ENCODE peak calls at places on chromosomes 13 and 19, in six cellular contexts. V, O, R, Y, M and E are unnamed samples.

GRCh38 chr19:3210347-3211017 is 14.0 kb upstream of the CELF5 start:
- DNase-seq in V (peak), O (no peak), R (peak), Y (no peak), M (peak), E (peak)

GRCh38 chr19:37763488-37763887 is 15.9 kb downstream of the ZNF573 start:
- DNase-seq in V (no peak), O (no peak), R (no peak), Y (no peak), M (no peak), E (no peak)

GRCh38 chr13:100826441-100826840 is 151.8 kb upstream of the TMTC4 start:
- DNase-seq in V (no peak), O (no peak), R (no peak), Y (no peak), M (no peak), E (no peak)

GRCh38 chr13:89900104-89900760 is 1447.3 kb upstream of the MIR17HG start:
- DNase-seq in V (no peak), O (no peak), R (no peak), Y (no peak), M (no peak), E (no peak)

GRCh38 chr13:26246154-26246553 is 7.8 kb upstream of the CDK8 start:
- DNase-seq in V (no peak), O (no peak), R (no peak), Y (no peak), M (no peak), E (no peak)

GRCh38 chr13:90485441-90485840 is 862.0 kb upstream of the MIR17HG start:
- DNase-seq in V (peak), O (no peak), R (no peak), Y (no peak), M (no peak), E (no peak)

GRCh38 chr13:52845766-52846566 is 2.5 kb downstream of the PCDH8 start:
- DNase-seq in V (no peak), O (peak), R (peak), Y (peak), M (peak), E (peak)

GRCh38 chr13:73025212-73026012 is 33.4 kb upstream of the KLF5 start:
- DNase-seq in V (no peak), O (no peak), R (no peak), Y (no peak), M (no peak), E (no peak)

GRCh38 chr19:1172353-1173159 is 1.5 kb downstream of the SBNO2 start:
- DNase-seq in V (no peak), O (no peak), R (no peak), Y (peak), M (peak), E (no peak)

GRCh38 chr13:40386586-40386985 is 279.9 kb downstream of the FOXO1 start:
- DNase-seq in V (no peak), O (no peak), R (no peak), Y (no peak), M (no peak), E (no peak)

GRCh38 chr19:46988614-46989230 is 30.9 kb upstream of the NPAS1 start:
- DNase-seq in V (no peak), O (no peak), R (no peak), Y (no peak), M (no peak), E (no peak)

GRCh38 chr19:5115771-5116202 is 146.9 kb downstream of the KDM4B start:
- DNase-seq in V (no peak), O (no peak), R (no peak), Y (no peak), M (no peak), E (no peak)

GRCh38 chr13:72004975-72005374 is 138.0 kb upstream of the DACH1 start:
- DNase-seq in V (peak), O (no peak), R (no peak), Y (no peak), M (no peak), E (no peak)

GRCh38 chr19:48703316-48703715 is 7.5 kb downstream of the FUT2 start:
- DNase-seq in V (no peak), O (no peak), R (no peak), Y (no peak), M (no peak), E (no peak)

GRCh38 chr19:48708471-48708870 is 11.1 kb downstream of the MAMSTR start:
- DNase-seq in V (no peak), O (no peak), R (no peak), Y (no peak), M (no peak), E (no peak)

GRCh38 chr19:48698046-48698445 is 2.3 kb downstream of the FUT2 start:
- DNase-seq in V (peak), O (no peak), R (no peak), Y (no peak), M (no peak), E (no peak)

GRCh38 chr19:48702701-48703100 is 6.9 kb downstream of the FUT2 start:
- DNase-seq in V (no peak), O (no peak), R (no peak), Y (no peak), M (no peak), E (no peak)
- TF ChIP-seq CTCF in V (no peak), O (no peak), R (no peak), Y (no peak), M (no peak), E (no peak)

GRCh38 chr13:106376411-106377112 is 158.9 kb downstream of the EFNB2 start:
- DNase-seq in V (peak), O (no peak), R (no peak), Y (no peak), M (no peak), E (no peak)
- TF ChIP-seq CTCF in V (peak), O (no peak), R (no peak), Y (no peak), M (no peak), E (no peak)

DNA sequence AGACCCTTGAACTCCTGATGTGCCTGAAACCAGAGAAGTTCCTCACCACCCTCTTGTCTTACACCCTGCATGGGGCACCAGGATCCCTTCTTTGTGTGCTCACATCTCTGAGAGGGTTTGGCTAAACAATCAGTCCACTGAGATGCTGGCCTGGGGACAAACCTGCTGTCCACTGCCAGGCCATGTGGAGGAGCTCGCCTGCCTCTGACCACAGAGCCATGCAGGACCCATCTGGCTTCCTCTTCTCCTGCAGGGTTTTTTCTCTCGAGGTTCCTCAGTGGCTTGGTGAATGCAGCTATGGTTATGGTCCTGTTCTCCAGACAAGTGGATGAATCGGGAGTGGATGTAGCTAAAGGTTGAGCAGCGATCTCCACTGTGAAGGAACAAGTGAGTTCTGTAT is 49.1 kb upstream of the MEDAG start:
- DNase-seq in V (no peak), O (no peak), R (no peak), Y (no peak), M (no peak), E (no peak)
- TF ChIP-seq CTCF in V (peak), O (no peak), R (no peak), Y (no peak), M (no peak), E (no peak)

GRCh38 chr13:44801990-44802389 is 187.3 kb downstream of the NUFIP1 start:
- DNase-seq in V (peak), O (no peak), R (no peak), Y (no peak), M (no peak), E (no peak)
- TF ChIP-seq CTCF in V (peak), O (no peak), R (no peak), Y (no peak), M (no peak), E (no peak)

GRCh38 chr19:21362291-21362690 is 3.5 kb downstream of the ZNF738 start:
- DNase-seq in V (no peak), O (no peak), R (no peak), Y (no peak), M (no peak), E (no peak)

GRCh38 chr19:21358768-21359451 is at the start of gene ZNF738:
- DNase-seq in V (peak), O (peak), R (peak), Y (peak), M (peak), E (peak)
- TF ChIP-seq CTCF in V (no peak), O (no peak), R (no peak), Y (no peak), M (no peak), E (no peak)

GRCh38 chr13:23574421-23574820 is 4.2 kb downstream of the TNFRSF19 start:
- DNase-seq in V (no peak), O (no peak), R (no peak), Y (no peak), M (no peak), E (no peak)

GRCh38 chr13:23570099-23570926 is at the start of gene TNFRSF19:
- DNase-seq in V (peak), O (peak), R (no peak), Y (no peak), M (peak), E (peak)

GRCh38 chr13:23572836-23573235 is 2.6 kb downstream of the TNFRSF19 start:
- DNase-seq in V (no peak), O (no peak), R (no peak), Y (no peak), M (no peak), E (no peak)

GRCh38 chr13:23567792-23568480 is 2.3 kb upstream of the TNFRSF19 start:
- DNase-seq in V (peak), O (no peak), R (no peak), Y (no peak), M (peak), E (no peak)

DNA sequence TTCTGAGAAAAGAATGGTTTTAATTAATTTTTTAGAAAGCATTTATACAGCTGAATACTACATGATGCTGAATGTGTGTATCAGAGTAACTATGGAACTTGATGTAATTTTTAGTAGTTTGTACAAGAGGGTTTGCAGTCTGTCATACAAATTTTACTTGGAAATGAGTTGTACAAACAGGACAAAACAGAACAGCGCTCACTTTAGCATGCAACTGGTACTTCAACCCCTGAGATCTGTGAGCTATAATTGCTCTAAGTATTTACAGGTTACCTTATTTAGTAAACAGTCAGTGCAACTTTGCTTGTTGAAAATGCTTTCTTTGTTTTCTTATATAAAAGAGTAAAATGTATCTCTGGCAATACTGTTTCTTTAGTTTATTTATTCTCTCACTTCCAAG is 719 bp downstream of the TNFRSF19 start:
- DNase-seq in V (no peak), O (no peak), R (no peak), Y (no peak), M (no peak), E (no peak)
- TF ChIP-seq CTCF in V (peak), O (no peak), R (peak), Y (no peak), M (peak), E (peak)

DNA sequence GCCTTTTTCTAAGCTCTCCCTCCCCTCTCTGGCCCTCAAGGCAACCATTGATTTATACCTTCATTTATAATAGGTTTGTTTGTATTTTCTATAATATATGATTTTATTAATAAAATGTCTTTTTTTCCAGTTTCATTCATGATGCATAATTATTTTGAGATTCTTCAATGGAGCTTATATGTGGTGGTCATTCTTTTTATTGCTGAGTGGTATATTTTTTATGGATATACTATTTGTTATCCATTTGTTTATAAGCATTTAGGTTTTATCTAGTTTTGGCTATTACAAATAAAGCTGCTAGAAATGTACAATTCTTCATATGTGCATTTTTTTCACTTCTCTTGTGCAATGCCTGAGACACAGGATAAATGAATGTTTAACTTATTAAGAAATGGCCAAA is 10.8 kb downstream of the ZNF211 start:
- DNase-seq in V (no peak), O (no peak), R (no peak), Y (no peak), M (no peak), E (no peak)
- TF ChIP-seq CTCF in V (no peak), O (no peak), R (no peak), Y (no peak), M (no peak), E (no peak)

DNA sequence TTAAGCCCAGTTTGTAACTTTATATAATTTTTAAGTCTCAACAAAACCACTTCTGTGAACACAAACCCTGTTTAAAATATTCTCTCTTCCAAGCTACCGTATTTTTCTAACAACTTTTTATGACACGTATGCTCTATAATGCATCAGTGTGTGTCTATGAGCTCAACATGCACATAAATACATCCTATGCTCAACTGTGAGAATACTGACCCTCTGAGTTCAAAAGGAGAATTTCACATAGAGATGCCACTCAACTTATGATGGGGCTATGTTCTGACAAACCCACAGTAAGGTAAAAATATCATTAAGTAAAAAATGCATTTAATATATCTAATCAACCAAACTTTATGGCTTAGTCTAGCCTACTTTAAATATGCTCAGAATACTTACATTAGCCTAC is 1139.7 kb upstream of the SPRY2 start:
- DNase-seq in V (no peak), O (no peak), R (no peak), Y (no peak), M (no peak), E (no peak)
- TF ChIP-seq CTCF in V (no peak), O (no peak), R (no peak), Y (peak), M (no peak), E (no peak)